ENCODE peak calls at places on chromosomes 3 and 15, in six cellular contexts. P, I, Q, J, N and C are unnamed samples.

GRCh38 chr15:99983894-99984293 is 250.7 kb upstream of the LYSMD4 start:
- DNase-seq in J (no peak), I (no peak), N (no peak), Q (no peak), P (no peak), C (no peak)

GRCh38 chr3:71416868-71417267 is 166.7 kb downstream of the FOXP1 start:
- DNase-seq in J (peak), P (peak), Q (no peak), I (no peak), N (no peak), C (no peak)

GRCh38 chr3:42733501-42734262 is 31.1 kb upstream of the HHATL start:
- DNase-seq in J (no peak), P (no peak), I (no peak), N (no peak), Q (peak), C (no peak)

GRCh38 chr15:67828969-67829646 is 3.8 kb downstream of the SKOR1 start:
- DNase-seq in J (no peak), P (no peak), Q (no peak), I (no peak), N (no peak), C (no peak)

GRCh38 chr3:176739169-176739568 is 458.1 kb downstream of the TBL1XR1 start:
- DNase-seq in N (no peak), Q (no peak), J (peak), I (no peak), P (no peak), C (no peak)

GRCh38 chr15:39596358-39597051 is 15.6 kb downstream of the THBS1 start:
- DNase-seq in J (peak), I (no peak), P (no peak), Q (no peak), N (no peak), C (no peak)

GRCh38 chr3:194720048-194720447 is 34.4 kb downstream of the FAM43A start:
- DNase-seq in J (no peak), P (no peak), I (no peak), N (no peak), Q (no peak), C (no peak)

GRCh38 chr15:52228928-52229327 is 37.7 kb upstream of the GNB5 start:
- DNase-seq in P (peak), I (no peak), N (no peak), Q (no peak), J (peak), C (no peak)

GRCh38 chr3:174287601-174288180 is 571.4 kb upstream of the NAALADL2 start:
- DNase-seq in I (no peak), N (no peak), Q (no peak), P (no peak), J (no peak), C (no peak)

GRCh38 chr3:49638445-49638844 is 35.7 kb upstream of the APEH start:
- DNase-seq in Q (no peak), I (no peak), J (peak), P (no peak), N (no peak), C (no peak)

GRCh38 chr3:122880624-122881023 is 85.8 kb downstream of the SLC49A4 start:
- DNase-seq in I (no peak), P (no peak), J (no peak), N (no peak), Q (no peak), C (no peak)

GRCh38 chr3:184341925-184342324 is 4.5 kb downstream of the FAM131A start:
- DNase-seq in J (no peak), N (no peak), Q (no peak), P (no peak), I (no peak), C (no peak)

GRCh38 chr15:101209285-101209821 is 42.5 kb downstream of the CHSY1 start:
- DNase-seq in N (no peak), J (no peak), P (no peak), Q (no peak), I (no peak), C (no peak)

GRCh38 chr3:134752761-134753461 is 42.1 kb upstream of the EPHB1 start:
- DNase-seq in Q (no peak), I (no peak), P (no peak), J (no peak), N (no peak), C (no peak)

GRCh38 chr15:39079296-39079834 is 501.5 kb upstream of the THBS1 start:
- DNase-seq in N (no peak), P (no peak), J (peak), I (no peak), Q (no peak), C (no peak)

GRCh38 chr3:20837676-20838302 is 651.8 kb upstream of the SGO1 start:
- DNase-seq in J (no peak), P (no peak), N (no peak), I (no peak), Q (no peak), C (no peak)

GRCh38 chr3:53195602-53196574 is 34.9 kb downstream of the PRKCD start:
- DNase-seq in J (peak), P (peak), I (no peak), Q (no peak), N (peak), C (peak)

GRCh38 chr3:42014949-42015533 is 53.1 kb upstream of the ULK4 start:
- DNase-seq in N (no peak), Q (peak), I (no peak), P (peak), J (no peak), C (peak)

GRCh38 chr15:51131596-51132290 is 37.0 kb upstream of the TNFAIP8L3 start:
- DNase-seq in Q (no peak), P (no peak), N (no peak), I (no peak), J (no peak), C (no peak)

GRCh38 chr15:70636540-70637165 is 126.7 kb downstream of the UACA start:
- DNase-seq in P (no peak), N (no peak), I (no peak), J (peak), Q (no peak), C (no peak)
- TF ChIP-seq CTCF in P (peak), N (no peak), I (no peak), J (peak), Q (no peak), C (no peak)

GRCh38 chr3:906739-907138 is 186.1 kb upstream of the CNTN6 start:
- DNase-seq in J (no peak), P (no peak), I (no peak), Q (no peak), N (no peak), C (no peak)

GRCh38 chr3:905217-905616 is 187.6 kb upstream of the CNTN6 start:
- DNase-seq in Q (no peak), I (no peak), P (no peak), J (no peak), N (no peak), C (no peak)

DNA sequence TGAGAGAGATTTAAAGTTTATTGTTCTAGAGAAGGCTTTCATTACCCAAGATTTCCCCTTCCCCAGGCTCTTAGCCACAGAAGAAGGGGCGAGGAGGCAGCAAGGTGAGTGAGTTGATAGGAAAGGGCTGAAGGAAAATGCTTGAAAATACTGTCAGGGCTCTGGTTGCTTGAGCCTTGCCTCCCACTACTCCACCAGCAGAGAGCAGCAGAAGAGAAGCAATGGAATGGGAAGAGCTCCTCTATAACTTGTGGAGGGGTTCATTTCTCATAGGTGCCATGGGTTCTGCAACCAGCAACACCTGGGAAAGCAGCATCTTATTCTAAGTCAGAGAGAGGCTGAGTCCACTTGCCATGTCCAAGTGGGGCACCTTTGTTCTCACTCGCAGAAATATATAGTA is 184.0 kb upstream of the CNTN6 start:
- DNase-seq in Q (no peak), I (no peak), J (no peak), N (no peak), P (no peak), C (no peak)
- TF ChIP-seq CTCF in Q (no peak), I (no peak), J (peak), N (no peak), P (no peak), C (no peak)

DNA sequence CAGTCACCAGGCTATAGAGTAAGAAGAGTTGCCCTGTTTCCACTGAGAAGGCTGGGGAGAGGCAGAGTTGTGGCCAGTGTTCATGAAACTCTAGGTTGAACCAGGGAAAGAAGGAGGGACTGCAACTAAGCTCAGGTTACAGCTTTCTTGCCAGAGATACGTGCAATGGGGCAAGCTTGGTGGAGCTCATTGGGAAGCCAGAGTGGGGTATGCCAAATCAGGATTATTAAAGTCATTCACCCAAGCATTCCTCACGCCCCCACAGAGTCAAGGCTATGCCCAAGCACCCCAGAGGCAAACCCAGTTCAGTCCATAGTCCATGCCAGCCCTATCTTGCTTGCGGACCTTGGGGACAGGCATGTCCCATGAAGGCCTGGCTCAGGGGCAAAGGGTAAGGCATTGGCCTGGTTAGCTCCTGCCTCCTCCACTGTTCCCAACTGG is 17.6 kb downstream of the SLC6A20 start:
- DNase-seq in N (no peak), Q (no peak), J (no peak), P (no peak), I (no peak), C (no peak)
- TF ChIP-seq CTCF in N (no peak), Q (no peak), J (no peak), P (no peak), I (no peak), C (no peak)

GRCh38 chr3:87834327-87834726 is 224.5 kb downstream of the CGGBP1 start:
- DNase-seq in P (no peak), I (no peak), Q (no peak), J (no peak), N (no peak), C (no peak)
- TF ChIP-seq CTCF in P (no peak), I (no peak), Q (no peak), J (no peak), N (no peak), C (no peak)

GRCh38 chr3:75218577-75218976 is 445.6 kb upstream of the FRG2C start:
- DNase-seq in J (no peak), P (no peak), I (no peak), Q (no peak), N (no peak), C (no peak)

GRCh38 chr3:75224419-75224818 is 439.7 kb upstream of the FRG2C start:
- DNase-seq in I (no peak), N (no peak), J (peak), P (no peak), Q (no peak), C (no peak)

DNA sequence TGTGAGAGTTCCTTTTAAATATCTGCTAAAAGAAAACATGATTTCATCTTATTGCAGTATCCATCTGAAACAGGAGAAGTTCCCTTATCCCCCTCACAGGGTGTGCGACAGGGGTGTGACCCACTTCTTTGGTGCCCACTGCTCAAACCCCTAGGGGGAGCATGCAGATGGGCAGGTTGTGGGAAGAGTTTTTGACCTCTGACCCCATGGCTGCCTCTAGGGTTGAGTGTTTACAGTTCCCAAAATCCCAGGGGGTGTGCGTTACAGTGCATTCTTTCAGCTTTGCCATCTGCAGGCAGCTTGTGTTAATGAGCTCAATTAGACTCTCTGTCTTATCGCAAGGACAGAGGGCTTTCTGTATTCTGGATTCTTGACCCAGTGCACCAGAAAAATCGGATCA is 443.2 kb upstream of the FRG2C start:
- DNase-seq in Q (no peak), P (no peak), I (no peak), N (no peak), J (no peak), C (no peak)
- TF ChIP-seq CTCF in Q (no peak), P (no peak), I (no peak), N (no peak), J (no peak), C (no peak)